ENCODE peak calls at places on chromosomes 12 and 14, in six cellular contexts. X, E, S, J, C and B are unnamed samples.

GRCh38 chr12:104710940-104711725 is 247.0 kb downstream of the SLC41A2 start:
- DNase-seq in X (no peak), S (no peak), C (no peak), E (no peak), J (no peak), B (peak; percentile 78)

GRCh38 chr12:75666980-75667359 is 155.6 kb upstream of the KRR1 start:
- DNase-seq in C (peak; percentile 58), X (peak; percentile 54), J (no peak), E (no peak), S (no peak), B (peak; percentile 51)

GRCh38 chr14:93206793-93207467 is at the start of the genes GON7 and UBR7:
- DNase-seq in X (peak; percentile 93), S (peak; percentile 96), C (peak; percentile 97), J (peak; percentile 84), E (peak; percentile 95), B (peak; percentile 97)

GRCh38 chr12:40145896-40146295 is 40.0 kb upstream of the SLC2A13 start:
- DNase-seq in J (no peak), E (no peak), S (no peak), X (no peak), C (no peak), B (no peak)

GRCh38 chr12:49017764-49018281 is 753 bp downstream of the PRKAG1 start:
- DNase-seq in X (no peak), C (peak; percentile 72), J (no peak), S (no peak), E (no peak), B (peak; percentile 50)

GRCh38 chr12:85825751-85826150 is 10.5 kb downstream of the RASSF9 start:
- DNase-seq in S (no peak), J (no peak), E (no peak), C (no peak), X (no peak), B (no peak)

GRCh38 chr12:109329710-109330109 is 18.0 kb upstream of the MYO1H start:
- DNase-seq in E (no peak), C (no peak), S (no peak), J (no peak), X (no peak), B (no peak)

GRCh38 chr12:106917503-106917902 is 38.2 kb upstream of the TMEM263 start:
- DNase-seq in J (no peak), E (no peak), S (no peak), X (no peak), C (peak; percentile 39), B (no peak)

GRCh38 chr14:64035143-64035542 is 182.3 kb downstream of the SYNE2 start:
- DNase-seq in E (no peak), J (no peak), S (no peak), C (no peak), X (no peak), B (peak; percentile 61)

GRCh38 chr12:64671682-64672081 is 61.4 kb downstream of the RASSF3 start:
- DNase-seq in E (no peak), C (no peak), X (no peak), J (no peak), S (no peak), B (no peak)

GRCh38 chr12:92151916-92152315 is 6.3 kb upstream of the BTG1 start:
- DNase-seq in J (no peak), C (peak; percentile 52), X (no peak), S (no peak), E (no peak), B (no peak)

GRCh38 chr12:92158711-92159534 is 13.3 kb upstream of the BTG1 start:
- DNase-seq in C (no peak), X (no peak), S (no peak), J (no peak), E (no peak), B (no peak)

GRCh38 chr12:92155733-92156132 is 10.1 kb upstream of the BTG1 start:
- DNase-seq in C (no peak), X (no peak), E (no peak), S (no peak), J (no peak), B (peak; percentile 67)

GRCh38 chr12:92156139-92156538 is 10.5 kb upstream of the BTG1 start:
- DNase-seq in J (no peak), C (no peak), E (no peak), X (no peak), S (no peak), B (no peak)

GRCh38 chr12:92156704-92157395 is 11.2 kb upstream of the BTG1 start:
- DNase-seq in C (no peak), J (no peak), E (no peak), X (no peak), S (no peak), B (no peak)
- H3K4me3 ChIP-seq in C (no peak overlapping the region), J (no peak overlapping the region), E (no peak overlapping the region), X (no peak overlapping the region), S (no peak overlapping the region), B (no peak overlapping the region)

DNA sequence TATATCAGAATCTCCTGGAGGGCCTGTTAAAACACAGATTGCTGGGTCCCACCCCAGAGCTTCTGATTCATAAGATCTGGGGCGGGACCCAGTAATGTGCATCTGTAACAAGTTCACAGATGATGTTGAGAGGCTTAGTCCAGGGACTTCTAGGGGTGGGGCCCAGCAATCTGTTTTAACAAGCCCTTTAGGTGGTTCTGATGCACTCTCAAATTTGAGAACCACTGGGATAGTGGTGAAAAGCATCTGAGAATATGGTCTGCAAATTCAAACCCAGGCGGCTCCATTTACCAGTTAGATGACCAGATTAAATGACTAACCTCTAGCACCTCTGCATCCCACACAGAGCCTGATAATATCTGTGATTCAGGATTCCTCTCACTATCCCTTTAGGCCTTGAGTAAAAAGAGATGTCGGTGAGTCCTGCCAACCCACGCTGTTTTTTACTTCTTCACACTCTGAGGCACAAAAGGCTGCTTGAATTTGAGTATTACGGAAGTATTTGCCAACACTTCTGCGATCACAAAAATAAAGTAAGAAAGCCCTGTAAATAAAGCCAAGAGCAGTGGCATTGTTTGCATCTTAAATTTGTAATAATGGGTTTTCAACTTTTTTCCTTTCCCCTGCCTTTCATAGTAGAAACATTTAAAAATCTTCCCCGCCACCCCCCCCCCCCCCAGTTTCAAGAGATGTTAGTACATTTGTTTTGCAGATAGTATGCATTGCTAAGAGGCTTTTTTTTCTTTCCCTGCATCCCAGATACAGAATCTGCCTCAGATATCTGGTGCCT is 1.8 kb upstream of the FRS2 start:
- DNase-seq in C (no peak), E (no peak), J (no peak), S (no peak), X (no peak), B (no peak)
- TF ChIP-seq CTCF in C (no peak), E (no peak), J (no peak), S (no peak), X (no peak), B (no peak)

DNA sequence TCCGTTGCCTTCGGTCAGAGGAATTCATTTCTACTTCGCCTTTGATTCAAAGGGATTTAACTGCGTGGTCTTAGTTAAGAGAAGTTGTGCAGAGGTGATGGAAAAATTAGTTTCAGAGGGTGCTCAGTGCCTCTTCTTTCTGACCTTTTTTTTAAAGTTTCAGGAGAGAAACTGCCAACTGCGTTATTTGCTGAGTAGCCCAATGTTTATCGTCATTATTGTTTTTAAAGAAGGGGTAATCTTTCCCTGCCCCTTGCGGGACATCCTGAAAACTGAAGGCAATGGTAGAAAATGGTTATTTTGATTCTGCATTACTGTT is 11.0 kb downstream of the OTX2 start:
- DNase-seq in E (no peak), C (no peak), J (no peak), X (no peak), S (no peak), B (no peak)
- H3K4me3 ChIP-seq in E (no peak overlapping the region), C (no peak overlapping the region), J (no peak overlapping the region), X (no peak overlapping the region), S (no peak overlapping the region), B (no peak overlapping the region)

GRCh38 chr14:76497550-76498484 is 121.9 kb downstream of the ESRRB start:
- DNase-seq in E (no peak), J (no peak), S (no peak), C (no peak), X (no peak), B (no peak)
- TF ChIP-seq CTCF in E (no peak), J (no peak), S (no peak), C (no peak), X (peak; percentile 4), B (no peak)

DNA sequence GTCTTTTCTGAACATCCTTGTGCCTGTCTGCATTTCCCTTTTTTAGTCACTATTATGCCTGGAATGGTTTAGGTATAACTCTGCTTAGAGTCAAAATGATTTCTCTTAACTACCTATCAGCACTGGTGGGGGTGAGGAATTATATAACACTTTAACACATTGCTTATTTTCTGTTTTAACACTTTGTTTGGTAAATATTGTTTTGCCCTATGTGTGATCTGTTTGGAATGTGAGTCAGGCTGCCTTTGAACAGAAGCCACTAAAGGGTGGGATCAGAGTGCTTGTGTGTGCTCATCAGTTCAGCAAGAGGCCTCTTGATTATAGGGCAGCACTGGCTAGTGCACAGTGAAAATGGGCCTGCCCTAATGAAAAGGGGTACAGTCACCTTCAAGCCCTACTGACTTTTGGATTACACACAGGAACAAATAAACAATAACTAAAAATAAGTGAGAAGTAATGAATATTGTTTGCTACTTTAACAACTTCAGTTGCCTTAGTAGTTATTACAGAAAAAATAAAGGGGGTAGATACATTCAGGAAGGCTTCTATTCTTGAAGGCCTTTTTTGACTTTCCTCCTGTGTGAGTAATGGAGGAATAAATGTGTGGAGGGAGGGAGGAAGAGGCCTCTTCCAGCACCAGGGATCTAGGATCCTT is 23.2 kb downstream of the NGDN start:
- DNase-seq in S (no peak), E (no peak), C (no peak), X (no peak), J (no peak), B (peak; percentile 43)
- H3K4me3 ChIP-seq in S (no peak overlapping the region), E (no peak overlapping the region), C (no peak overlapping the region), X (no peak overlapping the region), J (no peak overlapping the region), B (no peak overlapping the region)